ENCODE peak calls at places on chromosomes 2 and 18, in four cellular contexts. One of them, this sample, is unnamed.

GRCh38 chr18:76604642-76605240 is 109.7 kb upstream of the ZNF516 start:
- DNase-seq in HepG2: no peak
- DNase-seq in K562: no peak
- DNase-seq in GM12878: no peak
- DNase-seq in this sample: no peak

GRCh38 chr2:207711750-207712487 is 479 bp downstream of the CCNYL1 start:
- DNase-seq in HepG2: no peak
- DNase-seq in K562: peak
- DNase-seq in GM12878: no peak
- DNase-seq in this sample: peak

GRCh38 chr18:75860166-75860565 is 432.7 kb upstream of the SMIM21 start:
- DNase-seq in HepG2: no peak
- DNase-seq in K562: no peak
- DNase-seq in GM12878: no peak
- DNase-seq in this sample: no peak

GRCh38 chr18:2850816-2851215 is 4.0 kb downstream of the EMILIN2 start:
- DNase-seq in HepG2: no peak
- DNase-seq in K562: no peak
- DNase-seq in GM12878: no peak
- DNase-seq in this sample: no peak

GRCh38 chr2:62293490-62294212 is 97.7 kb downstream of the B3GNT2 start:
- DNase-seq in HepG2: peak
- DNase-seq in K562: no peak
- DNase-seq in GM12878: no peak
- DNase-seq in this sample: peak

GRCh38 chr2:7044253-7045250 is 127.3 kb downstream of the RNF144A start:
- DNase-seq in HepG2: peak
- DNase-seq in K562: peak
- DNase-seq in GM12878: peak
- DNase-seq in this sample: peak

GRCh38 chr2:3598912-3599854 is 4.3 kb downstream of the COLEC11 start:
- DNase-seq in HepG2: no peak
- DNase-seq in K562: no peak
- DNase-seq in GM12878: no peak
- DNase-seq in this sample: no peak

GRCh38 chr2:169895294-169895985 is 68.2 kb downstream of the UBR3 start:
- DNase-seq in HepG2: no peak
- DNase-seq in K562: no peak
- DNase-seq in GM12878: no peak
- DNase-seq in this sample: no peak

GRCh38 chr2:120958623-120959366 is 223.1 kb downstream of the GLI2 start:
- DNase-seq in HepG2: no peak
- DNase-seq in K562: peak
- DNase-seq in GM12878: no peak
- DNase-seq in this sample: peak

GRCh38 chr2:38731684-38732221 is 19.4 kb downstream of the SRSF7 start:
- DNase-seq in HepG2: peak
- DNase-seq in K562: no peak
- DNase-seq in GM12878: no peak
- DNase-seq in this sample: no peak

GRCh38 chr2:95314964-95315611 is 17.9 kb downstream of the KCNIP3 start:
- DNase-seq in HepG2: peak
- DNase-seq in K562: peak
- DNase-seq in GM12878: no peak
- DNase-seq in this sample: peak

GRCh38 chr2:21303876-21304275 is 180.1 kb downstream of the TDRD15 start:
- DNase-seq in HepG2: no peak
- DNase-seq in K562: no peak
- DNase-seq in GM12878: no peak
- DNase-seq in this sample: no peak

GRCh38 chr18:32701288-32701687 is 71.5 kb downstream of the KLHL14 start:
- DNase-seq in HepG2: no peak
- DNase-seq in K562: no peak
- DNase-seq in GM12878: no peak
- DNase-seq in this sample: no peak

GRCh38 chr2:217332392-217332791 is 472.5 kb upstream of the TNP1 start:
- DNase-seq in HepG2: no peak
- DNase-seq in K562: no peak
- DNase-seq in GM12878: no peak
- DNase-seq in this sample: no peak

GRCh38 chr2:71856709-71857525 is 290.7 kb downstream of the CYP26B1 start:
- DNase-seq in HepG2: no peak
- DNase-seq in K562: no peak
- DNase-seq in GM12878: no peak
- DNase-seq in this sample: peak

GRCh38 chr2:70697603-70698383 is 70.2 kb downstream of the ADD2 start:
- DNase-seq in HepG2: no peak
- DNase-seq in K562: no peak
- DNase-seq in GM12878: no peak
- DNase-seq in this sample: no peak

GRCh38 chr2:217753460-217754200 is 249.2 kb downstream of the TNS1 start:
- DNase-seq in HepG2: no peak
- DNase-seq in K562: no peak
- DNase-seq in GM12878: no peak
- DNase-seq in this sample: no peak

GRCh38 chr2:168635065-168635577 is 167.3 kb upstream of the NOSTRIN start:
- DNase-seq in HepG2: no peak
- DNase-seq in K562: no peak
- DNase-seq in GM12878: no peak
- DNase-seq in this sample: no peak

GRCh38 chr18:57621252-57621607 is 406 bp downstream of the NARS1 start:
- DNase-seq in HepG2: no peak
- DNase-seq in K562: no peak
- DNase-seq in GM12878: no peak
- DNase-seq in this sample: no peak

GRCh38 chr18:55779711-55780590 is 192.0 kb upstream of the TCF4 start:
- DNase-seq in HepG2: no peak
- DNase-seq in K562: peak
- DNase-seq in GM12878: no peak
- DNase-seq in this sample: peak

GRCh38 chr2:170723446-170723958 is 8.4 kb downstream of the SP5 start:
- DNase-seq in HepG2: no peak
- DNase-seq in K562: no peak
- DNase-seq in GM12878: no peak
- DNase-seq in this sample: peak

GRCh38 chr2:20614201-20615045 is 36.5 kb downstream of the HS1BP3 start:
- DNase-seq in HepG2: peak
- DNase-seq in K562: no peak
- DNase-seq in GM12878: no peak
- DNase-seq in this sample: no peak

GRCh38 chr2:29398384-29399237 is 283.4 kb downstream of the CLIP4 start:
- DNase-seq in HepG2: no peak
- DNase-seq in K562: no peak
- DNase-seq in GM12878: no peak
- DNase-seq in this sample: no peak

GRCh38 chr18:13585379-13586153 is 140.8 kb downstream of the FAM210A start:
- DNase-seq in HepG2: no peak
- DNase-seq in K562: no peak
- DNase-seq in GM12878: no peak
- DNase-seq in this sample: no peak

GRCh38 chr2:112582314-112582746 is 2.1 kb upstream of the CHCHD5 start:
- DNase-seq in HepG2: peak
- DNase-seq in K562: peak
- DNase-seq in GM12878: no peak
- DNase-seq in this sample: no peak

GRCh38 chr2:45256867-45257641 is 247.8 kb upstream of the SIX2 start:
- DNase-seq in HepG2: peak
- DNase-seq in K562: no peak
- DNase-seq in GM12878: no peak
- DNase-seq in this sample: peak

GRCh38 chr2:45258251-45258775 is 249.1 kb upstream of the SIX2 start:
- DNase-seq in HepG2: no peak
- DNase-seq in K562: no peak
- DNase-seq in GM12878: no peak
- DNase-seq in this sample: no peak

GRCh38 chr2:45257820-45258219 is 248.6 kb upstream of the SIX2 start:
- DNase-seq in HepG2: no peak
- DNase-seq in K562: no peak
- DNase-seq in GM12878: no peak
- DNase-seq in this sample: no peak

GRCh38 chr2:45255568-45255967 is 246.3 kb upstream of the SIX2 start:
- DNase-seq in HepG2: no peak
- DNase-seq in K562: no peak
- DNase-seq in GM12878: no peak
- DNase-seq in this sample: no peak

GRCh38 chr2:45256173-45256866 is 247.1 kb upstream of the SIX2 start:
- DNase-seq in HepG2: peak
- DNase-seq in K562: no peak
- DNase-seq in GM12878: no peak
- DNase-seq in this sample: no peak
- TF ChIP-seq NR2C2 in HepG2: no peak
- TF ChIP-seq NR2C2 in K562: no peak
- TF ChIP-seq NR2C2 in GM12878: no peak
- TF ChIP-seq NR2C2 in this sample: no peak

DNA sequence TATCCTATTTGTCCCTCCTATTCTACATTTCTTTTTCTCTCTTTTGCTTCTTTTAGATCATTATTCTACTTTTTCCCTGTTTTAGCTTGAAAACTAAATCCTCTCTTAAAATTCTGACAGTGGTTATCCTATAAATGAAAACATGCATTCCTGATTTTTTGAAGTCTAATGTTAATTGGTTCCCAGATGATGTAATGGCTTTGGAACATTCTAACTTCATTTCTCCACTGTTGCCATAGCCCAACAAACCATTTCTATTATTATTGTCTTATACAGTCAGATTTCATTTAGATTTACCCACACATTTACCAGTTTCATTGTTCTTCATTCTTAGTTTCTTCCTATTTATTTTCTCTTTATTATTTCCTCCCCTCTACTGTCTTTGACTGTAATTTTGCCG is 36.5 kb downstream of the SIGLEC15 start:
- DNase-seq in HepG2: no peak
- DNase-seq in K562: no peak
- DNase-seq in GM12878: no peak
- DNase-seq in this sample: no peak
- TF ChIP-seq ATF2 in HepG2: no peak
- TF ChIP-seq ATF2 in K562: no peak
- TF ChIP-seq ATF2 in GM12878: no peak
- TF ChIP-seq ATF2 in this sample: no peak

DNA sequence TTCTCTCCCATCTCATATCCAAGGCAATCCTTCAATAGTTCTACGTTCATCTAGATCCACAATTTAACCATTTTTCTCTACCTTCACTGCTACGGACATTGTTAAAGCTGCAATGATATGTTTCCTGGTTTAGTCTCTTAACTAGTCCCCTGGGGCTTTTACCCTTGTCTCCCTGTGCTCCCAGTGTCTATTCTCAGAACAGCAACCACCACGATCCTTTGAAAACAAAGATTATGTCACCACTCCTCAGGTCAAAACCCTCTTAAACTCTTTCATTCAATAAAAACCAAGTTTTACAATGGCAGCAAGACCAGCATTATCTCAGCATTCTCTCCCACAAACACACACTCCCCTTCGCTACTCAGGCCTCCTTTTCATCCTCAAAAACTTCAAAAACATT is 298.2 kb upstream of the CHST9 start:
- DNase-seq in HepG2: no peak
- DNase-seq in K562: no peak
- DNase-seq in GM12878: no peak
- DNase-seq in this sample: no peak
- TF ChIP-seq NR2C2 in HepG2: no peak
- TF ChIP-seq NR2C2 in K562: no peak
- TF ChIP-seq NR2C2 in GM12878: no peak
- TF ChIP-seq NR2C2 in this sample: no peak

GRCh38 chr2:128557841-128558241 is 239.2 kb upstream of the HS6ST1 start:
- DNase-seq in HepG2: no peak
- DNase-seq in K562: no peak
- DNase-seq in GM12878: no peak
- DNase-seq in this sample: no peak
- TF ChIP-seq ATF2 in HepG2: no peak
- TF ChIP-seq ATF2 in K562: no peak
- TF ChIP-seq ATF2 in GM12878: no peak
- TF ChIP-seq ATF2 in this sample: no peak

GRCh38 chr2:157182834-157183396 is 74.6 kb upstream of the GALNT5 start:
- DNase-seq in HepG2: no peak
- DNase-seq in K562: peak
- DNase-seq in GM12878: no peak
- DNase-seq in this sample: no peak
- TF ChIP-seq NR2C2 in HepG2: no peak
- TF ChIP-seq NR2C2 in K562: no peak
- TF ChIP-seq NR2C2 in GM12878: no peak
- TF ChIP-seq NR2C2 in this sample: no peak

GRCh38 chr2:27705851-27706622 is 42.3 kb downstream of the SLC4A1AP start:
- DNase-seq in HepG2: peak
- DNase-seq in K562: peak
- DNase-seq in GM12878: no peak
- DNase-seq in this sample: no peak
- TF ChIP-seq ATF2 in HepG2: no peak
- TF ChIP-seq ATF2 in K562: no peak
- TF ChIP-seq ATF2 in GM12878: no peak
- TF ChIP-seq ATF2 in this sample: no peak

GRCh38 chr2:47049502-47049901 is 105.6 kb downstream of the STPG4 start:
- DNase-seq in HepG2: no peak
- DNase-seq in K562: no peak
- DNase-seq in GM12878: no peak
- DNase-seq in this sample: no peak

GRCh38 chr2:47048801-47049480 is 106.2 kb downstream of the STPG4 start:
- DNase-seq in HepG2: no peak
- DNase-seq in K562: no peak
- DNase-seq in GM12878: no peak
- DNase-seq in this sample: peak

GRCh38 chr2:47043142-47043890 is 111.8 kb downstream of the STPG4 start:
- DNase-seq in HepG2: peak
- DNase-seq in K562: no peak
- DNase-seq in GM12878: no peak
- DNase-seq in this sample: peak

GRCh38 chr2:47043891-47044239 is 111.2 kb downstream of the STPG4 start:
- DNase-seq in HepG2: no peak
- DNase-seq in K562: no peak
- DNase-seq in GM12878: no peak
- DNase-seq in this sample: no peak

GRCh38 chr2:47046271-47046670 is 108.8 kb downstream of the STPG4 start:
- DNase-seq in HepG2: no peak
- DNase-seq in K562: no peak
- DNase-seq in GM12878: no peak
- DNase-seq in this sample: no peak
- TF ChIP-seq NR2C2 in HepG2: no peak
- TF ChIP-seq NR2C2 in K562: no peak
- TF ChIP-seq NR2C2 in GM12878: no peak
- TF ChIP-seq NR2C2 in this sample: no peak

GRCh38 chr2:30847329-30847728 is 40.1 kb upstream of the CAPN13 start:
- DNase-seq in HepG2: no peak
- DNase-seq in K562: no peak
- DNase-seq in GM12878: no peak
- DNase-seq in this sample: no peak
- TF ChIP-seq ATF2 in HepG2: no peak
- TF ChIP-seq ATF2 in K562: no peak
- TF ChIP-seq ATF2 in GM12878: no peak
- TF ChIP-seq ATF2 in this sample: no peak

This sample was measured in WTC11.